ENCODE peak calls at places on chromosomes 13 and 19, in five cellular contexts. X is A673, R is tibial nerve, D is adrenal gland, G is SJCRH30. V is an unnamed sample.

GRCh38 chr19:23054456-23054855 is 51.5 kb upstream of the ZNF728 start:
- DNase-seq in X (no peak), G (no peak), R (no peak), D (no peak), V (no peak)

GRCh38 chr13:69556540-69557196 is 551.0 kb upstream of the ATXN8OS start:
- DNase-seq in G (no peak), X (no peak), R (no peak), D (no peak), V (no peak)

GRCh38 chr19:5113101-5113557 is 144.2 kb downstream of the KDM4B start:
- DNase-seq in G (no peak), D (peak; percentile 58), R (no peak), X (peak; percentile 77), V (no peak)

GRCh38 chr13:20188649-20189553 is 3.8 kb downstream of the GJB2 start:
- DNase-seq in X (peak; percentile 33), R (no peak), D (no peak), G (no peak), V (no peak)

GRCh38 chr13:26629260-26629659 is 71.8 kb downstream of the WASF3 start:
- DNase-seq in D (no peak), G (peak; percentile 18), X (peak; percentile 22), R (no peak), V (no peak)

GRCh38 chr19:18274303-18274775 is at the start of gene IQCN:
- DNase-seq in G (no peak), X (no peak), R (no peak), D (peak; percentile 70), V (peak; percentile 79)

GRCh38 chr13:98345103-98345899 is 168.2 kb upstream of the RNF113B start:
- DNase-seq in G (no peak), D (no peak), X (no peak), R (no peak), V (no peak)

GRCh38 chr19:4844348-4845179 is 13.1 kb upstream of the TICAM1 start:
- DNase-seq in G (no peak), X (no peak), D (no peak), R (no peak), V (no peak)

GRCh38 chr13:51000576-51001260 is 91.1 kb downstream of the RNASEH2B start:
- DNase-seq in R (peak; percentile 71), D (peak; percentile 61), X (peak; percentile 12), G (no peak), V (peak; percentile 58)

GRCh38 chr19:51098366-51099069 is 9.7 kb downstream of the CTU1 start:
- DNase-seq in D (no peak), X (no peak), R (no peak), G (no peak), V (no peak)

GRCh38 chr13:97174638-97175037 is 47.5 kb upstream of the MBNL2 start:
- DNase-seq in R (no peak), D (no peak), G (peak; percentile 10), X (no peak), V (no peak)

GRCh38 chr19:46710687-46711086 is 6.2 kb downstream of the PRKD2 start:
- DNase-seq in X (no peak), G (no peak), R (no peak), D (no peak), V (no peak)

GRCh38 chr13:24254151-24254810 is 55.1 kb upstream of the C1QTNF9 start:
- DNase-seq in D (no peak), G (no peak), R (no peak), X (no peak), V (no peak)

GRCh38 chr19:16447015-16447384 is 24.8 kb downstream of the EPS15L1 start:
- DNase-seq in D (peak; percentile 82), R (peak; percentile 85), X (peak; percentile 57), G (no peak), V (peak; percentile 87)

GRCh38 chr19:38277549-38277948 is 13.2 kb downstream of the SPINT2 start:
- DNase-seq in G (no peak), D (no peak), R (no peak), X (no peak), V (no peak)

GRCh38 chr19:51071006-51071405 is 6.1 kb upstream of the KLK13 start:
- DNase-seq in X (no peak), R (no peak), D (no peak), G (no peak), V (no peak)

GRCh38 chr13:69828527-69828926 is 279.1 kb upstream of the ATXN8OS start:
- DNase-seq in R (no peak), G (no peak), D (no peak), X (no peak), V (no peak)

GRCh38 chr19:17192751-17193150 is 22.4 kb upstream of the USE1 start:
- DNase-seq in X (no peak), G (no peak), D (no peak), R (no peak), V (no peak)

GRCh38 chr13:19606152-19606551 is 27.3 kb upstream of the MPHOSPH8 start:
- DNase-seq in D (no peak), R (no peak), G (no peak), X (no peak), V (no peak)

GRCh38 chr13:99930925-99931324 is 40.6 kb downstream of the ZIC5 start:
- DNase-seq in R (no peak), X (no peak), G (no peak), D (no peak), V (no peak)

GRCh38 chr19:49787746-49788145 is 20.9 kb downstream of the AP2A1 start:
- DNase-seq in X (no peak), R (no peak), D (no peak), G (no peak), V (no peak)

GRCh38 chr13:27388236-27388635 is 36.2 kb upstream of the GTF3A start:
- DNase-seq in G (no peak), D (no peak), X (no peak), R (no peak), V (no peak)

GRCh38 chr13:38099751-38100150 is 230.2 kb upstream of the TRPC4 start:
- DNase-seq in X (no peak), R (no peak), G (no peak), D (no peak), V (no peak)

GRCh38 chr19:22526661-22527272 is 104.6 kb upstream of the ZNF98 start:
- DNase-seq in G (no peak), D (no peak), X (no peak), R (no peak), V (no peak)

GRCh38 chr19:8334458-8335342 is 8.4 kb downstream of the KANK3 start:
- DNase-seq in D (no peak), R (no peak), G (peak; percentile 78), X (peak; percentile 78), V (peak; percentile 64)

GRCh38 chr19:36058481-36059179 is 3.9 kb downstream of the WDR62 start:
- DNase-seq in R (no peak), G (no peak), D (no peak), X (no peak), V (peak; percentile 66)

GRCh38 chr13:45119469-45119989 is 781 bp upstream of the GTF2F2 start:
- DNase-seq in X (no peak), G (peak; percentile 38), R (peak; percentile 8), D (peak; percentile 42), V (no peak)

GRCh38 chr19:1151037-1151716 is 22.9 kb downstream of the SBNO2 start:
- DNase-seq in R (no peak), D (peak; percentile 52), G (no peak), X (no peak), V (no peak)

GRCh38 chr13:91347996-91348905 is 764 bp downstream of the MIR17HG start:
- DNase-seq in R (peak; percentile 27), G (no peak), D (peak; percentile 40), X (peak; percentile 59), V (peak; percentile 67)

GRCh38 chr19:19347401-19347800 is 26.8 kb downstream of the MAU2 start:
- DNase-seq in R (no peak), X (no peak), D (no peak), G (no peak), V (no peak)

GRCh38 chr13:105035092-105035491 is 1500.4 kb downstream of the EFNB2 start:
- DNase-seq in G (no peak), D (no peak), R (no peak), X (no peak), V (no peak)

GRCh38 chr13:39056018-39056417 is 17.8 kb downstream of the NHLRC3 start:
- DNase-seq in D (no peak), X (no peak), G (no peak), R (no peak), V (no peak)

GRCh38 chr19:33273881-33274662 is 28.3 kb downstream of the CEBPA start:
- DNase-seq in D (peak; percentile 32), R (peak; percentile 61), X (peak; percentile 70), G (peak; percentile 83), V (peak; percentile 84)

GRCh38 chr13:73401769-73402168 is 343.0 kb downstream of the KLF5 start:
- DNase-seq in R (no peak), G (peak; percentile 11), X (no peak), D (no peak), V (no peak)

GRCh38 chr19:40658031-40658430 is 32.4 kb downstream of the NUMBL start:
- DNase-seq in G (no peak), D (no peak), R (no peak), X (no peak), V (no peak)
- H3K4me1 ChIP-seq in G (no peaks in the 10 kb centered on the region), D (no peaks in the 10 kb centered on the region), R (peaks cover 5% of the 10 kb centered on the region), X (no peaks in the 10 kb centered on the region), V (no peaks in the 10 kb centered on the region)

GRCh38 chr19:14804755-14805154 is 26.4 kb upstream of the ADGRE2 start:
- DNase-seq in X (no peak), G (no peak), R (no peak), D (peak; percentile 80), V (no peak)

GRCh38 chr19:14814982-14815381 is 20.0 kb downstream of the OR7A5 start:
- DNase-seq in G (no peak), X (no peak), D (peak; percentile 13), R (no peak), V (no peak)

GRCh38 chr19:14809272-14810057 is 25.5 kb downstream of the OR7A5 start:
- DNase-seq in X (no peak), D (peak; percentile 22), G (no peak), R (no peak), V (no peak)
- H3K27ac ChIP-seq in X (no peak overlapping the region), D (peak overlapping the region; percentile 21), G (no peak overlapping the region), R (no peak overlapping the region), V (no peak overlapping the region)

GRCh38 chr19:15323496-15324235 is 8.7 kb downstream of the BRD4 start:
- DNase-seq in G (no peak), D (peak; percentile 74), X (no peak), R (peak; percentile 44), V (peak; percentile 56)
- H3K4me1 ChIP-seq in G (peaks cover 5% of the 10 kb centered on the region), D (peaks cover 75% of the 10 kb centered on the region), X (peaks cover 60% of the 10 kb centered on the region), R (peaks cover 80% of the 10 kb centered on the region), V (peaks cover 82% of the 10 kb centered on the region)

DNA sequence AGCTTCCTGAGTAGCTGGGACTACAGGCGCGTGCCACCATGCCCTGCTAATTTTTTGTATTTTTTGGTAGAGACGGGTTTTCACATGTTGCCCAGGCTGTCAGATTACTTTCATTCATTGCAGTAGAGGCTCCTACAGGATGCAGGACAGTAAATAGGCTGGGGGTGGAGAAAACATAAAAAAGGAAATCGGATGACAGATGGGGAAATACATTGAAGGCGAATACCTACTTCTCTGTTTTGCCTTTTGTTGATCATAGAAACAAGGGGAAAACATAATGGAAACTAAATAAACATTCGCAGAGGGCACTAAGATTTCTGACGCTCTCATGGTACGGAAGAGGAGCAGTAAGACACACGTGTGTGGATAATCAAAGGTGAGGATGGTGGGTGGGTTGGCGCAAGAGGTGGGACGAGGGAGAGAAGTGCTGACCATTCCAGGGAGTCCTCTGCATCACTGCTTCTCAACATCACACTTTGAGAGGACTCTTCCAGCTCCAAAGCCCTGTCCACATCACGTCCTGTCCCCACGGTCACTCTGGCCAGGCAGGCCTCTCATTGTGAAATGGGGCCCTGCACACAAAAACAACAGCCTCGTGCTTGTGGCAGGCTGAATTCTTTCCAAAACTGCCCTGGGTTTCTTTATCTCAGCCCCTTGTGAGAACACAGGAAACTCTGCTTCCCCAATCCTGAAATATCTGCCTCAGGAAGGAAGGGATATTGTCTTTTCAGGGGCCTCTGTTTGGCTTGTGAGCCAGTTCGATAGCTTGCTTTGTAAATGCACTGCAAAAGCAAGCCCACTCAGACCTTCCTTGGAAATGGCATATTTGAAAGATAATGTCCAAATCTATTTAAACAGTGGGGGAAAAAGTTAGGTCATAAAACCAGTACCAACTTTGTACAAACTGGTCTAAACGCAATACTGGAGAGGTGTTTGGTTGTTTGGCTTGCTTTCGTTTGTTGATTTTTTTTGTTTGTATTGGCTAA is 188.5 kb downstream of the FOXO1 start:
- DNase-seq in X (no peak), R (peak; percentile 58), D (peak; percentile 35), G (no peak), V (peak; percentile 81)
- H3K27ac ChIP-seq in X (no peak overlapping the region), R (peak overlapping the region; percentile 71), D (peak overlapping the region; percentile 71), G (no peak overlapping the region), V (peak overlapping the region; percentile 94)

V was measured in right lobe of liver.